ENCODE peak calls at places on chromosomes 2 and 18, in eight cellular contexts. One of them, this sample, is unnamed.

GRCh38 chr2:231709636-231709980 is 1.3 kb downstream of the PTMA start:
- DNase-seq in A549: no peak
- DNase-seq in K562: peak; percentile 25
- DNase-seq in stomach: peak; percentile 56
- DNase-seq in sigmoid colon: peak; percentile 84
- DNase-seq in SK-N-SH: no peak
- DNase-seq in ovary: peak; percentile 67
- DNase-seq in H1: peak; percentile 57
- DNase-seq in this sample: no peak

GRCh38 chr18:11520536-11520935 is 88.9 kb upstream of the SLC35G4 start:
- DNase-seq in A549: no peak
- DNase-seq in K562: no peak
- DNase-seq in stomach: no peak
- DNase-seq in sigmoid colon: no peak
- DNase-seq in SK-N-SH: no peak
- DNase-seq in ovary: no peak
- DNase-seq in H1: no peak
- DNase-seq in this sample: no peak

GRCh38 chr2:112622528-112622849 is 23.2 kb upstream of the SLC20A1 start:
- DNase-seq in A549: no peak
- DNase-seq in K562: no peak
- DNase-seq in stomach: peak; percentile 2
- DNase-seq in sigmoid colon: peak; percentile 50
- DNase-seq in SK-N-SH: no peak
- DNase-seq in ovary: no peak
- DNase-seq in H1: no peak
- DNase-seq in this sample: no peak

GRCh38 chr2:206823178-206823577 is 57.8 kb downstream of the FASTKD2 start:
- DNase-seq in A549: no peak
- DNase-seq in K562: no peak
- DNase-seq in stomach: no peak
- DNase-seq in sigmoid colon: peak; percentile 66
- DNase-seq in SK-N-SH: no peak
- DNase-seq in ovary: no peak
- DNase-seq in H1: no peak
- DNase-seq in this sample: no peak

GRCh38 chr2:117930775-117931174 is 83.1 kb downstream of the CCDC93 start:
- DNase-seq in A549: no peak
- DNase-seq in K562: no peak
- DNase-seq in stomach: no peak
- DNase-seq in sigmoid colon: no peak
- DNase-seq in SK-N-SH: no peak
- DNase-seq in ovary: no peak
- DNase-seq in H1: no peak
- DNase-seq in this sample: no peak

GRCh38 chr18:37336568-37337285 is 228.9 kb downstream of the CELF4 start:
- DNase-seq in A549: no peak
- DNase-seq in K562: no peak
- DNase-seq in stomach: no peak
- DNase-seq in sigmoid colon: no peak
- DNase-seq in SK-N-SH: no peak
- DNase-seq in ovary: no peak
- DNase-seq in H1: no peak
- DNase-seq in this sample: no peak

GRCh38 chr2:40458271-40458794 is 6.4 kb upstream of the SLC8A1 start:
- DNase-seq in A549: no peak
- DNase-seq in K562: no peak
- DNase-seq in stomach: no peak
- DNase-seq in sigmoid colon: no peak
- DNase-seq in SK-N-SH: peak; percentile 49
- DNase-seq in ovary: no peak
- DNase-seq in H1: no peak
- DNase-seq in this sample: no peak

GRCh38 chr2:174350593-174351181 is 15.9 kb downstream of the SP9 start:
- DNase-seq in A549: no peak
- DNase-seq in K562: no peak
- DNase-seq in stomach: no peak
- DNase-seq in sigmoid colon: no peak
- DNase-seq in SK-N-SH: no peak
- DNase-seq in ovary: no peak
- DNase-seq in H1: no peak
- DNase-seq in this sample: no peak

GRCh38 chr2:36770542-36771287 is 74.2 kb downstream of the VIT start:
- DNase-seq in A549: peak; percentile 74
- DNase-seq in K562: peak; percentile 77
- DNase-seq in stomach: no peak
- DNase-seq in sigmoid colon: no peak
- DNase-seq in SK-N-SH: peak; percentile 64
- DNase-seq in ovary: no peak
- DNase-seq in H1: peak; percentile 86
- DNase-seq in this sample: no peak

GRCh38 chr18:25561923-25562322 is 210.0 kb upstream of the ZNF521 start:
- DNase-seq in A549: peak; percentile 2
- DNase-seq in K562: peak; percentile 35
- DNase-seq in stomach: no peak
- DNase-seq in sigmoid colon: no peak
- DNase-seq in SK-N-SH: peak; percentile 44
- DNase-seq in ovary: no peak
- DNase-seq in H1: no peak
- DNase-seq in this sample: no peak

GRCh38 chr18:48803951-48804855 is 146.6 kb downstream of the SMAD7 start:
- DNase-seq in A549: no peak
- DNase-seq in K562: no peak
- DNase-seq in stomach: peak; percentile 23
- DNase-seq in sigmoid colon: peak; percentile 26
- DNase-seq in SK-N-SH: no peak
- DNase-seq in ovary: no peak
- DNase-seq in H1: peak; percentile 31
- DNase-seq in this sample: peak; percentile 56

GRCh38 chr2:235106874-235107639 is 155.2 kb downstream of the SH3BP4 start:
- DNase-seq in A549: peak; percentile 81
- DNase-seq in K562: peak; percentile 9
- DNase-seq in stomach: peak; percentile 69
- DNase-seq in sigmoid colon: peak; percentile 71
- DNase-seq in SK-N-SH: peak; percentile 84
- DNase-seq in ovary: peak; percentile 64
- DNase-seq in H1: peak; percentile 69
- DNase-seq in this sample: no peak

GRCh38 chr2:36507408-36507812 is 90.6 kb downstream of the FEZ2 start:
- DNase-seq in A549: peak; percentile 60
- DNase-seq in K562: peak; percentile 17
- DNase-seq in stomach: peak; percentile 48
- DNase-seq in sigmoid colon: no peak
- DNase-seq in SK-N-SH: peak; percentile 55
- DNase-seq in ovary: peak; percentile 47
- DNase-seq in H1: no peak
- DNase-seq in this sample: no peak

GRCh38 chr2:209512951-209513350 is 89.1 kb downstream of the MAP2 start:
- DNase-seq in A549: no peak
- DNase-seq in K562: no peak
- DNase-seq in stomach: no peak
- DNase-seq in sigmoid colon: no peak
- DNase-seq in SK-N-SH: no peak
- DNase-seq in ovary: no peak
- DNase-seq in H1: no peak
- DNase-seq in this sample: no peak

GRCh38 chr2:95121495-95122196 is at the start of gene MRPS5:
- DNase-seq in A549: peak; percentile 81
- DNase-seq in K562: peak; percentile 96
- DNase-seq in stomach: peak; percentile 89
- DNase-seq in sigmoid colon: peak; percentile 87
- DNase-seq in SK-N-SH: peak; percentile 96
- DNase-seq in ovary: peak; percentile 91
- DNase-seq in H1: peak; percentile 95
- DNase-seq in this sample: peak; percentile 86

GRCh38 chr18:59957957-59958356 is 58.2 kb downstream of the PMAIP1 start:
- DNase-seq in A549: no peak
- DNase-seq in K562: peak; percentile 14
- DNase-seq in stomach: peak; percentile 71
- DNase-seq in sigmoid colon: no peak
- DNase-seq in SK-N-SH: peak; percentile 78
- DNase-seq in ovary: no peak
- DNase-seq in H1: no peak
- DNase-seq in this sample: no peak

GRCh38 chr2:105751272-105751671 is 6.6 kb downstream of the NCK2 start:
- DNase-seq in A549: no peak
- DNase-seq in K562: no peak
- DNase-seq in stomach: no peak
- DNase-seq in sigmoid colon: no peak
- DNase-seq in SK-N-SH: no peak
- DNase-seq in ovary: no peak
- DNase-seq in H1: no peak
- DNase-seq in this sample: no peak

GRCh38 chr18:2994603-2995432 is 18.1 kb downstream of the LPIN2 start:
- DNase-seq in A549: no peak
- DNase-seq in K562: peak; percentile 90
- DNase-seq in stomach: no peak
- DNase-seq in sigmoid colon: no peak
- DNase-seq in SK-N-SH: no peak
- DNase-seq in ovary: no peak
- DNase-seq in H1: peak; percentile 52
- DNase-seq in this sample: no peak

GRCh38 chr2:166494140-166494544 is at the start of gene SCN7A:
- DNase-seq in A549: no peak
- DNase-seq in K562: peak; percentile 16
- DNase-seq in stomach: no peak
- DNase-seq in sigmoid colon: peak; percentile 94
- DNase-seq in SK-N-SH: peak; percentile 63
- DNase-seq in ovary: peak; percentile 86
- DNase-seq in H1: peak; percentile 64
- DNase-seq in this sample: peak; percentile 62

GRCh38 chr2:37326285-37326684 is 1.7 kb upstream of the PRKD3 start:
- DNase-seq in A549: no peak
- DNase-seq in K562: no peak
- DNase-seq in stomach: no peak
- DNase-seq in sigmoid colon: peak; percentile 75
- DNase-seq in SK-N-SH: no peak
- DNase-seq in ovary: peak; percentile 35
- DNase-seq in H1: no peak
- DNase-seq in this sample: no peak

DNA sequence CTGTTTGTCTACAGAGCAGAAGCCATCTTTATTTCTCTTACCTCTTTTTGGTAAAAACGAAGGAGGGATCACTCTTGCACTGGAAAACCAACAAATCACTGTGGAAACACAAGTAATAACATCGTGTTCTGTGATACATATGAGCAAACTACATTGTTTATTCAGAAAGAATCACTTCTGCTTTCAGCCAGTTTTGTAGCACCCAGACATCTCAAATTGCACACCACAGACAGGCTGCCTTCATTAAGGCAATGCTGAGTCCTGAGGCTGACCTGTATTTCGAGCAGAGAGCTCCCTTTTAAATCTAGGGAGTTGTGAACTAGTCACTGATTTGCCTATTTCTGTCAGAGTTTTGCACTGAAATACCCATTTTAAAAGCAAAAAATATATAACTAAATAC is 1003.2 kb upstream of the FAM98A start:
- DNase-seq in A549: no peak
- DNase-seq in K562: no peak
- DNase-seq in stomach: no peak
- DNase-seq in sigmoid colon: no peak
- DNase-seq in SK-N-SH: no peak
- DNase-seq in ovary: no peak
- DNase-seq in H1: no peak
- DNase-seq in this sample: no peak
- TF ChIP-seq EP300 in A549: no peak
- TF ChIP-seq EP300 in K562: no peak
- TF ChIP-seq EP300 in stomach: no peak
- TF ChIP-seq EP300 in sigmoid colon: no peak
- TF ChIP-seq EP300 in SK-N-SH: no peak
- TF ChIP-seq EP300 in ovary: no peak
- TF ChIP-seq EP300 in H1: no peak
- TF ChIP-seq EP300 in this sample: no peak

GRCh38 chr2:51103205-51103604 is 71.3 kb upstream of the NRXN1 start:
- DNase-seq in A549: no peak
- DNase-seq in K562: no peak
- DNase-seq in stomach: no peak
- DNase-seq in sigmoid colon: peak; percentile 59
- DNase-seq in SK-N-SH: peak; percentile 2
- DNase-seq in ovary: no peak
- DNase-seq in H1: peak; percentile 51
- DNase-seq in this sample: no peak
- TF ChIP-seq EP300 in A549: no peak
- TF ChIP-seq EP300 in K562: no peak
- TF ChIP-seq EP300 in stomach: no peak
- TF ChIP-seq EP300 in sigmoid colon: no peak
- TF ChIP-seq EP300 in SK-N-SH: no peak
- TF ChIP-seq EP300 in ovary: no peak
- TF ChIP-seq EP300 in H1: no peak
- TF ChIP-seq EP300 in this sample: no peak

DNA sequence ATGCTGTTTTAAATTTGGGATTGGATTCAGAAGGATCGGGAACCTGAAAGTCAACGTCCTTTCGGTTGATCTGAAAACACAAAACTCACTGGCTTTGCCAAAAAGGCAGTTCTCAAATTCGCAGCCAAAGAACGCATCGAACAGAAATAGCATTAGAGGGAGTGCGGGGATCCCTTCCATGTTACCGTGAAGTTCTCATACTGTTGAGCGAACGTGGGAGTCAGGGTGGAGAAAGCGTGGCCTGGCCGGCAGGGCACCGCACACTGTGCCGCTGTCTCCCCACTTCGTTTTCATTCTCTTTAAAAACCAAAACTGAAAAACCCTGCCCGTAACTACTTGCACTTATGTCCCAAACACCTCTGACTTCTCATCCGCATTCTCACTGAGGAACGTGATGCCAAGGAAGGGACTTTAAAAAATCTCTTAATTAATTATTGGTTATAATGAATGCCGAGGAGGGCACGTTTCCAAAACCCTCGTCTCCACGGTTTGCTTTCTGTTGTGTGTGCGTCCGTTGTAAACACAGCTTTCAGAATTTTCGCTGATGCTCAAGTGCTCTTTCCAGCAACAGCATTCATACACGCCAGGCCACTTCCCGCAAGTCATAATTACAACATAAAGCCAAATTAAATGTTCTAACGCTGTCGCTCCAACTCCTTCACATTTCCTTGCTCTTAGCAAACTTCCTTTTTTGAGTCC is 60.9 kb upstream of the TWIST2 start:
- DNase-seq in A549: no peak
- DNase-seq in K562: no peak
- DNase-seq in stomach: no peak
- DNase-seq in sigmoid colon: no peak
- DNase-seq in SK-N-SH: no peak
- DNase-seq in ovary: no peak
- DNase-seq in H1: no peak
- DNase-seq in this sample: no peak
- TF ChIP-seq EP300 in A549: no peak
- TF ChIP-seq EP300 in K562: no peak
- TF ChIP-seq EP300 in stomach: no peak
- TF ChIP-seq EP300 in sigmoid colon: no peak
- TF ChIP-seq EP300 in SK-N-SH: no peak
- TF ChIP-seq EP300 in ovary: no peak
- TF ChIP-seq EP300 in H1: no peak
- TF ChIP-seq EP300 in this sample: no peak

GRCh38 chr2:168555283-168555682 is 99.2 kb downstream of the CERS6 start:
- DNase-seq in A549: no peak
- DNase-seq in K562: no peak
- DNase-seq in stomach: no peak
- DNase-seq in sigmoid colon: no peak
- DNase-seq in SK-N-SH: no peak
- DNase-seq in ovary: no peak
- DNase-seq in H1: no peak
- DNase-seq in this sample: no peak

GRCh38 chr2:168550670-168551069 is 94.6 kb downstream of the CERS6 start:
- DNase-seq in A549: no peak
- DNase-seq in K562: no peak
- DNase-seq in stomach: no peak
- DNase-seq in sigmoid colon: no peak
- DNase-seq in SK-N-SH: no peak
- DNase-seq in ovary: no peak
- DNase-seq in H1: no peak
- DNase-seq in this sample: no peak

GRCh38 chr2:168552450-168552856 is 96.4 kb downstream of the CERS6 start:
- DNase-seq in A549: no peak
- DNase-seq in K562: no peak
- DNase-seq in stomach: no peak
- DNase-seq in sigmoid colon: no peak
- DNase-seq in SK-N-SH: no peak
- DNase-seq in ovary: no peak
- DNase-seq in H1: peak; percentile 75
- DNase-seq in this sample: no peak
- TF ChIP-seq EP300 in A549: no peak
- TF ChIP-seq EP300 in K562: no peak
- TF ChIP-seq EP300 in stomach: no peak
- TF ChIP-seq EP300 in sigmoid colon: no peak
- TF ChIP-seq EP300 in SK-N-SH: no peak
- TF ChIP-seq EP300 in ovary: no peak
- TF ChIP-seq EP300 in H1: no peak
- TF ChIP-seq EP300 in this sample: no peak